ENCODE peak calls at places on chromosomes 5 and 9, in ten cellular contexts. One of them, this sample, is unnamed.

GRCh38 chr5:78236046-78236445 is 58.5 kb downstream of the AP3B1 start:
- DNase-seq in CD4-positive, CD25-positive, alpha-beta regulatory T cell: no peak
- DNase-seq in HepG2: no peak
- DNase-seq in A673: no peak
- DNase-seq in cardiac muscle cell: no peak
- DNase-seq in neural progenitor cell: no peak
- DNase-seq in transverse colon: no peak
- DNase-seq in CD8-positive, alpha-beta memory T cell: no peak
- DNase-seq in psoas muscle: no peak
- DNase-seq in astrocyte: no peak
- DNase-seq in this sample: no peak

GRCh38 chr9:123318961-123319421 is 37.0 kb upstream of the CRB2 start:
- DNase-seq in CD8-positive, alpha-beta memory T cell: no peak
- DNase-seq in transverse colon: no peak
- DNase-seq in psoas muscle: no peak
- DNase-seq in HepG2: no peak
- DNase-seq in A673: no peak
- DNase-seq in astrocyte: no peak
- DNase-seq in neural progenitor cell: no peak
- DNase-seq in CD4-positive, CD25-positive, alpha-beta regulatory T cell: no peak
- DNase-seq in cardiac muscle cell: no peak
- DNase-seq in this sample: no peak

GRCh38 chr9:29211003-29211584 is 1637.8 kb upstream of the C9orf72 start:
- DNase-seq in astrocyte: no peak
- DNase-seq in neural progenitor cell: no peak
- DNase-seq in HepG2: no peak
- DNase-seq in cardiac muscle cell: no peak
- DNase-seq in transverse colon: no peak
- DNase-seq in CD4-positive, CD25-positive, alpha-beta regulatory T cell: no peak
- DNase-seq in CD8-positive, alpha-beta memory T cell: no peak
- DNase-seq in A673: no peak
- DNase-seq in psoas muscle: no peak
- DNase-seq in this sample: no peak

GRCh38 chr9:111843971-111844370 is 49.2 kb upstream of the SHOC1 start:
- DNase-seq in A673: no peak
- DNase-seq in cardiac muscle cell: no peak
- DNase-seq in HepG2: no peak
- DNase-seq in psoas muscle: no peak
- DNase-seq in transverse colon: no peak
- DNase-seq in astrocyte: no peak
- DNase-seq in CD8-positive, alpha-beta memory T cell: no peak
- DNase-seq in CD4-positive, CD25-positive, alpha-beta regulatory T cell: no peak
- DNase-seq in neural progenitor cell: no peak
- DNase-seq in this sample: no peak

GRCh38 chr9:99026956-99027298 is 78.0 kb upstream of the TGFBR1 start:
- DNase-seq in neural progenitor cell: no peak
- DNase-seq in astrocyte: no peak
- DNase-seq in psoas muscle: no peak
- DNase-seq in HepG2: no peak
- DNase-seq in cardiac muscle cell: no peak
- DNase-seq in A673: no peak
- DNase-seq in CD8-positive, alpha-beta memory T cell: no peak
- DNase-seq in CD4-positive, CD25-positive, alpha-beta regulatory T cell: no peak
- DNase-seq in transverse colon: no peak
- DNase-seq in this sample: no peak

GRCh38 chr5:36596756-36597155 is 9.7 kb upstream of the SLC1A3 start:
- DNase-seq in cardiac muscle cell: no peak
- DNase-seq in CD4-positive, CD25-positive, alpha-beta regulatory T cell: no peak
- DNase-seq in transverse colon: no peak
- DNase-seq in astrocyte: no peak
- DNase-seq in A673: no peak
- DNase-seq in psoas muscle: no peak
- DNase-seq in CD8-positive, alpha-beta memory T cell: no peak
- DNase-seq in neural progenitor cell: no peak
- DNase-seq in HepG2: no peak
- DNase-seq in this sample: no peak

GRCh38 chr5:111069839-111070238 is 1.7 kb upstream of the TSLP start:
- DNase-seq in cardiac muscle cell: no peak
- DNase-seq in astrocyte: peak
- DNase-seq in psoas muscle: no peak
- DNase-seq in transverse colon: no peak
- DNase-seq in neural progenitor cell: no peak
- DNase-seq in CD4-positive, CD25-positive, alpha-beta regulatory T cell: no peak
- DNase-seq in CD8-positive, alpha-beta memory T cell: no peak
- DNase-seq in HepG2: no peak
- DNase-seq in A673: no peak
- DNase-seq in this sample: no peak

GRCh38 chr9:13487071-13487470 is 207.6 kb upstream of the MPDZ start:
- DNase-seq in transverse colon: no peak
- DNase-seq in HepG2: no peak
- DNase-seq in neural progenitor cell: no peak
- DNase-seq in cardiac muscle cell: no peak
- DNase-seq in A673: no peak
- DNase-seq in CD4-positive, CD25-positive, alpha-beta regulatory T cell: no peak
- DNase-seq in CD8-positive, alpha-beta memory T cell: no peak
- DNase-seq in psoas muscle: no peak
- DNase-seq in astrocyte: no peak
- DNase-seq in this sample: no peak

GRCh38 chr9:82208741-82209450 is 220.3 kb downstream of the SPATA31D1 start:
- DNase-seq in cardiac muscle cell: no peak
- DNase-seq in transverse colon: no peak
- DNase-seq in CD8-positive, alpha-beta memory T cell: no peak
- DNase-seq in neural progenitor cell: no peak
- DNase-seq in A673: no peak
- DNase-seq in HepG2: no peak
- DNase-seq in psoas muscle: no peak
- DNase-seq in astrocyte: no peak
- DNase-seq in CD4-positive, CD25-positive, alpha-beta regulatory T cell: no peak
- DNase-seq in this sample: no peak

GRCh38 chr5:180648658-180649296 is 623 bp downstream of the FLT4 start:
- DNase-seq in cardiac muscle cell: peak
- DNase-seq in A673: no peak
- DNase-seq in psoas muscle: no peak
- DNase-seq in neural progenitor cell: peak
- DNase-seq in HepG2: no peak
- DNase-seq in astrocyte: no peak
- DNase-seq in transverse colon: no peak
- DNase-seq in CD8-positive, alpha-beta memory T cell: peak
- DNase-seq in CD4-positive, CD25-positive, alpha-beta regulatory T cell: no peak
- DNase-seq in this sample: no peak
- H3K4me3 ChIP-seq in cardiac muscle cell: peak
- H3K4me3 ChIP-seq in A673: peak
- H3K4me3 ChIP-seq in psoas muscle: peak
- H3K4me3 ChIP-seq in neural progenitor cell: peak
- H3K4me3 ChIP-seq in HepG2: no peak
- H3K4me3 ChIP-seq in astrocyte: no peak
- H3K4me3 ChIP-seq in transverse colon: peak
- H3K4me3 ChIP-seq in CD8-positive, alpha-beta memory T cell: no peak
- H3K4me3 ChIP-seq in CD4-positive, CD25-positive, alpha-beta regulatory T cell: no peak
- H3K4me3 ChIP-seq in this sample: peak

GRCh38 chr9:18386091-18386490 is 87.9 kb upstream of the ADAMTSL1 start:
- DNase-seq in HepG2: no peak
- DNase-seq in astrocyte: no peak
- DNase-seq in CD8-positive, alpha-beta memory T cell: no peak
- DNase-seq in A673: no peak
- DNase-seq in cardiac muscle cell: no peak
- DNase-seq in transverse colon: no peak
- DNase-seq in psoas muscle: no peak
- DNase-seq in neural progenitor cell: no peak
- DNase-seq in CD4-positive, CD25-positive, alpha-beta regulatory T cell: no peak
- DNase-seq in this sample: no peak
- H3K27ac ChIP-seq in HepG2: no peak
- H3K27ac ChIP-seq in astrocyte: no peak
- H3K27ac ChIP-seq in CD8-positive, alpha-beta memory T cell: no peak
- H3K27ac ChIP-seq in A673: no peak
- H3K27ac ChIP-seq in cardiac muscle cell: no peak
- H3K27ac ChIP-seq in transverse colon: no peak
- H3K27ac ChIP-seq in psoas muscle: no peak
- H3K27ac ChIP-seq in neural progenitor cell: no peak
- H3K27ac ChIP-seq in CD4-positive, CD25-positive, alpha-beta regulatory T cell: no peak
- H3K27ac ChIP-seq in this sample: no peak

GRCh38 chr9:106675780-106676179 is 187.2 kb upstream of the ZNF462 start:
- DNase-seq in A673: no peak
- DNase-seq in transverse colon: no peak
- DNase-seq in CD4-positive, CD25-positive, alpha-beta regulatory T cell: no peak
- DNase-seq in CD8-positive, alpha-beta memory T cell: no peak
- DNase-seq in HepG2: no peak
- DNase-seq in astrocyte: no peak
- DNase-seq in psoas muscle: peak
- DNase-seq in cardiac muscle cell: no peak
- DNase-seq in neural progenitor cell: no peak
- DNase-seq in this sample: no peak

GRCh38 chr9:106678273-106678672 is 184.7 kb upstream of the ZNF462 start:
- DNase-seq in CD4-positive, CD25-positive, alpha-beta regulatory T cell: no peak
- DNase-seq in HepG2: no peak
- DNase-seq in transverse colon: no peak
- DNase-seq in astrocyte: no peak
- DNase-seq in cardiac muscle cell: no peak
- DNase-seq in CD8-positive, alpha-beta memory T cell: no peak
- DNase-seq in A673: no peak
- DNase-seq in psoas muscle: no peak
- DNase-seq in neural progenitor cell: no peak
- DNase-seq in this sample: no peak

GRCh38 chr9:106677815-106678214 is 185.2 kb upstream of the ZNF462 start:
- DNase-seq in neural progenitor cell: no peak
- DNase-seq in HepG2: no peak
- DNase-seq in CD8-positive, alpha-beta memory T cell: no peak
- DNase-seq in astrocyte: no peak
- DNase-seq in cardiac muscle cell: no peak
- DNase-seq in transverse colon: no peak
- DNase-seq in psoas muscle: no peak
- DNase-seq in A673: no peak
- DNase-seq in CD4-positive, CD25-positive, alpha-beta regulatory T cell: no peak
- DNase-seq in this sample: no peak

GRCh38 chr9:106682420-106682819 is 180.5 kb upstream of the ZNF462 start:
- DNase-seq in CD8-positive, alpha-beta memory T cell: no peak
- DNase-seq in psoas muscle: no peak
- DNase-seq in cardiac muscle cell: no peak
- DNase-seq in neural progenitor cell: no peak
- DNase-seq in HepG2: no peak
- DNase-seq in CD4-positive, CD25-positive, alpha-beta regulatory T cell: no peak
- DNase-seq in astrocyte: no peak
- DNase-seq in A673: no peak
- DNase-seq in transverse colon: no peak
- DNase-seq in this sample: no peak

DNA sequence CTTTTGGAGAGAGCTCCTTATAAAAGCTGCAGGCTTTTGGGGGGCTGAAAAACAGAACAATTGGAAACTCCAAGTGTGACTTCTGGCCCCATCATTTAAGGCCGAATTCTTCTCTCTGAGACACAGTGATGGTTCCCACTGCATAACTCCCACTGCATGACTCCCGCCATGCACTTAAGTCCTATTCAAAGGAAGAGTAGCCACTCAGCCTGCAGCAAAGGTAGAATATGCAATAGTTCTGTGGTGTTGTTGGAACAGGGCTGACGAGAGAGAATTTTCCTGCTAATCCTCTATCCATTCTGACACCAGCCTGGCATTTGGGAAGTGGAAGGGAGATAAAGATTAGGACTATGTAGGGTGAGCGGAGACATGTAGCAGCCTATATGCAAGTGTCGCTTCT is 185.6 kb upstream of the ZNF462 start:
- DNase-seq in psoas muscle: no peak
- DNase-seq in astrocyte: no peak
- DNase-seq in A673: no peak
- DNase-seq in neural progenitor cell: no peak
- DNase-seq in transverse colon: no peak
- DNase-seq in CD4-positive, CD25-positive, alpha-beta regulatory T cell: no peak
- DNase-seq in HepG2: no peak
- DNase-seq in CD8-positive, alpha-beta memory T cell: no peak
- DNase-seq in cardiac muscle cell: no peak
- DNase-seq in this sample: no peak
- H3K4me3 ChIP-seq in psoas muscle: no peak
- H3K4me3 ChIP-seq in astrocyte: no peak
- H3K4me3 ChIP-seq in A673: no peak
- H3K4me3 ChIP-seq in neural progenitor cell: no peak
- H3K4me3 ChIP-seq in transverse colon: no peak
- H3K4me3 ChIP-seq in CD4-positive, CD25-positive, alpha-beta regulatory T cell: no peak
- H3K4me3 ChIP-seq in HepG2: no peak
- H3K4me3 ChIP-seq in CD8-positive, alpha-beta memory T cell: no peak
- H3K4me3 ChIP-seq in cardiac muscle cell: no peak
- H3K4me3 ChIP-seq in this sample: no peak

GRCh38 chr9:137590123-137590468 is 216 bp downstream of the ZMYND19 start:
- DNase-seq in HepG2: no peak
- DNase-seq in psoas muscle: no peak
- DNase-seq in cardiac muscle cell: no peak
- DNase-seq in astrocyte: no peak
- DNase-seq in transverse colon: no peak
- DNase-seq in CD8-positive, alpha-beta memory T cell: no peak
- DNase-seq in CD4-positive, CD25-positive, alpha-beta regulatory T cell: no peak
- DNase-seq in neural progenitor cell: no peak
- DNase-seq in A673: no peak
- DNase-seq in this sample: no peak
- H3K27ac ChIP-seq in HepG2: no peak
- H3K27ac ChIP-seq in psoas muscle: no peak
- H3K27ac ChIP-seq in cardiac muscle cell: no peak
- H3K27ac ChIP-seq in astrocyte: no peak
- H3K27ac ChIP-seq in transverse colon: no peak
- H3K27ac ChIP-seq in CD8-positive, alpha-beta memory T cell: no peak
- H3K27ac ChIP-seq in CD4-positive, CD25-positive, alpha-beta regulatory T cell: no peak
- H3K27ac ChIP-seq in neural progenitor cell: no peak
- H3K27ac ChIP-seq in A673: peak
- H3K27ac ChIP-seq in this sample: no peak

GRCh38 chr5:88732181-88732633 is 150.8 kb downstream of the MEF2C start:
- DNase-seq in astrocyte: peak
- DNase-seq in CD4-positive, CD25-positive, alpha-beta regulatory T cell: no peak
- DNase-seq in HepG2: no peak
- DNase-seq in neural progenitor cell: no peak
- DNase-seq in transverse colon: peak
- DNase-seq in cardiac muscle cell: no peak
- DNase-seq in psoas muscle: peak
- DNase-seq in A673: no peak
- DNase-seq in CD8-positive, alpha-beta memory T cell: no peak
- DNase-seq in this sample: no peak
- H3K4me3 ChIP-seq in astrocyte: no peak
- H3K4me3 ChIP-seq in CD4-positive, CD25-positive, alpha-beta regulatory T cell: no peak
- H3K4me3 ChIP-seq in HepG2: no peak
- H3K4me3 ChIP-seq in neural progenitor cell: no peak
- H3K4me3 ChIP-seq in transverse colon: no peak
- H3K4me3 ChIP-seq in cardiac muscle cell: no peak
- H3K4me3 ChIP-seq in psoas muscle: no peak
- H3K4me3 ChIP-seq in A673: no peak
- H3K4me3 ChIP-seq in CD8-positive, alpha-beta memory T cell: no peak
- H3K4me3 ChIP-seq in this sample: no peak

GRCh38 chr9:107242073-107243063 is 40.7 kb upstream of the RAD23B start:
- DNase-seq in astrocyte: peak
- DNase-seq in transverse colon: no peak
- DNase-seq in CD8-positive, alpha-beta memory T cell: no peak
- DNase-seq in HepG2: no peak
- DNase-seq in cardiac muscle cell: no peak
- DNase-seq in neural progenitor cell: no peak
- DNase-seq in A673: no peak
- DNase-seq in psoas muscle: no peak
- DNase-seq in CD4-positive, CD25-positive, alpha-beta regulatory T cell: no peak
- DNase-seq in this sample: no peak
- H3K27ac ChIP-seq in astrocyte: no peak
- H3K27ac ChIP-seq in transverse colon: no peak
- H3K27ac ChIP-seq in CD8-positive, alpha-beta memory T cell: no peak
- H3K27ac ChIP-seq in HepG2: no peak
- H3K27ac ChIP-seq in cardiac muscle cell: no peak
- H3K27ac ChIP-seq in neural progenitor cell: no peak
- H3K27ac ChIP-seq in A673: no peak
- H3K27ac ChIP-seq in psoas muscle: no peak
- H3K27ac ChIP-seq in CD4-positive, CD25-positive, alpha-beta regulatory T cell: no peak
- H3K27ac ChIP-seq in this sample: no peak

GRCh38 chr5:74085782-74086181 is 459.8 kb downstream of the ARHGEF28 start:
- DNase-seq in CD4-positive, CD25-positive, alpha-beta regulatory T cell: no peak
- DNase-seq in astrocyte: no peak
- DNase-seq in neural progenitor cell: no peak
- DNase-seq in psoas muscle: no peak
- DNase-seq in transverse colon: no peak
- DNase-seq in CD8-positive, alpha-beta memory T cell: no peak
- DNase-seq in HepG2: no peak
- DNase-seq in cardiac muscle cell: no peak
- DNase-seq in A673: no peak
- DNase-seq in this sample: no peak
- H3K4me3 ChIP-seq in CD4-positive, CD25-positive, alpha-beta regulatory T cell: no peak
- H3K4me3 ChIP-seq in astrocyte: no peak
- H3K4me3 ChIP-seq in neural progenitor cell: no peak
- H3K4me3 ChIP-seq in psoas muscle: no peak
- H3K4me3 ChIP-seq in transverse colon: no peak
- H3K4me3 ChIP-seq in CD8-positive, alpha-beta memory T cell: no peak
- H3K4me3 ChIP-seq in HepG2: no peak
- H3K4me3 ChIP-seq in cardiac muscle cell: no peak
- H3K4me3 ChIP-seq in A673: no peak
- H3K4me3 ChIP-seq in this sample: no peak